ENCODE peak calls at places on chromosome 1, in six cellular contexts. S, Y, E, W, O and L are unnamed samples.

GRCh38 chr1:77394166-77394565 is 112.3 kb downstream of the AK5 start:
- DNase-seq in W (peak; percentile 76), S (peak; percentile 61), E (no peak), O (no peak), Y (no peak), L (no peak)

GRCh38 chr1:61692155-61692783 is 32.7 kb downstream of the TM2D1 start:
- DNase-seq in S (peak; percentile 50), W (peak; percentile 73), Y (no peak), O (no peak), E (peak; percentile 69), L (no peak)

GRCh38 chr1:29883986-29884385 is 647.7 kb downstream of the PTPRU start:
- DNase-seq in S (no peak), O (no peak), Y (no peak), E (no peak), W (no peak), L (no peak)

GRCh38 chr1:206471415-206471801 is 1.1 kb downstream of the IKBKE start:
- DNase-seq in W (no peak), Y (no peak), S (no peak), E (no peak), O (no peak), L (peak; percentile 68)

GRCh38 chr1:230878584-230878975 is 10.3 kb upstream of the C1orf198 start:
- DNase-seq in E (peak; percentile 96), O (peak; percentile 89), Y (peak; percentile 36), W (peak; percentile 81), S (peak; percentile 88), L (no peak)

GRCh38 chr1:30378023-30378596 is 345.3 kb downstream of the MATN1 start:
- DNase-seq in E (no peak), S (no peak), O (no peak), Y (no peak), W (no peak), L (no peak)

GRCh38 chr1:111334169-111334568 is 43.5 kb downstream of the CHIA start:
- DNase-seq in W (peak; percentile 49), Y (no peak), S (peak; percentile 78), E (peak; percentile 69), O (no peak), L (peak; percentile 72)

GRCh38 chr1:97170296-97170695 is 448.7 kb downstream of the PTBP2 start:
- DNase-seq in Y (peak; percentile 12), O (no peak), W (peak; percentile 12), E (no peak), S (no peak), L (no peak)

GRCh38 chr1:199646761-199647160 is 380.7 kb upstream of the NR5A2 start:
- DNase-seq in S (no peak), O (no peak), E (no peak), Y (peak; percentile 41), W (no peak), L (no peak)

GRCh38 chr1:228416217-228416971 is at the start of gene TRIM17:
- DNase-seq in O (no peak), W (no peak), E (peak; percentile 50), S (peak; percentile 37), Y (peak; percentile 54), L (peak; percentile 94)

GRCh38 chr1:66435541-66435940 is 98.4 kb upstream of the SGIP1 start:
- DNase-seq in O (no peak), S (no peak), Y (no peak), E (no peak), W (no peak), L (no peak)

GRCh38 chr1:6460349-6461236 is 5.4 kb downstream of the TNFRSF25 start:
- DNase-seq in W (no peak), O (no peak), E (no peak), Y (no peak), S (no peak), L (peak; percentile 91)
- H3K4me3 ChIP-seq in W (no peak overlapping the region), O (no peak overlapping the region), E (peak overlapping the region; percentile 75), Y (no peak overlapping the region), S (no peak overlapping the region), L (peak overlapping the region; percentile 30)

GRCh38 chr1:156478250-156478627 is 22.3 kb downstream of the MEF2D start:
- DNase-seq in O (no peak), W (no peak), Y (no peak), S (no peak), E (no peak), L (no peak)

GRCh38 chr1:156481527-156481926 is 19.0 kb downstream of the MEF2D start:
- DNase-seq in Y (no peak), E (no peak), S (no peak), O (no peak), W (no peak), L (no peak)

GRCh38 chr1:156479093-156480014 is 21.2 kb downstream of the MEF2D start:
- DNase-seq in O (no peak), W (no peak), Y (no peak), E (no peak), S (no peak), L (no peak)

GRCh38 chr1:156480411-156481192 is 20.0 kb downstream of the MEF2D start:
- DNase-seq in Y (peak; percentile 64), E (peak; percentile 73), O (peak; percentile 67), W (peak; percentile 50), S (peak; percentile 77), L (peak; percentile 96)

DNA sequence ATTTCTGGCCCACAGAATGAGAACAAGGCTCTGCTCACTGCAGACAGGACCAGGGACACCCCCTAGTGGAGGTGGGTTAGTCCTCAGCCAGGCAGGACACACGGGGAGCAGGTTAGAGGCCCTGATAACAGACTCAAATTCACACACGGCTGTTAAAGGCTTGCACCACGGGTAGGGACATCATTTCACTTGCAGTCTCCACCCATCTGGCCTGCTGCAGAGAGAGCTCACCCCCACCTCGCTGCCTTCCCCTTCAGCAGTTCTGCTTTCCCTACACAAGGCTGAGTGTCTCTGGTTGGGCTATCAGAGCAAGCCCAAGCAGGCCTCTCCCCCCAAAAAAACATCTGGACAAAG is 20.6 kb downstream of the MEF2D start:
- DNase-seq in E (no peak), W (no peak), O (no peak), S (no peak), Y (no peak), L (peak; percentile 77)
- H3K36me3 ChIP-seq in E (peaks cover 73% of the 10 kb centered on the region), W (peaks cover 76% of the 10 kb centered on the region), O (no peaks in the 10 kb centered on the region), S (peaks cover 44% of the 10 kb centered on the region), Y (no peaks in the 10 kb centered on the region), L (peaks cover 21% of the 10 kb centered on the region)

DNA sequence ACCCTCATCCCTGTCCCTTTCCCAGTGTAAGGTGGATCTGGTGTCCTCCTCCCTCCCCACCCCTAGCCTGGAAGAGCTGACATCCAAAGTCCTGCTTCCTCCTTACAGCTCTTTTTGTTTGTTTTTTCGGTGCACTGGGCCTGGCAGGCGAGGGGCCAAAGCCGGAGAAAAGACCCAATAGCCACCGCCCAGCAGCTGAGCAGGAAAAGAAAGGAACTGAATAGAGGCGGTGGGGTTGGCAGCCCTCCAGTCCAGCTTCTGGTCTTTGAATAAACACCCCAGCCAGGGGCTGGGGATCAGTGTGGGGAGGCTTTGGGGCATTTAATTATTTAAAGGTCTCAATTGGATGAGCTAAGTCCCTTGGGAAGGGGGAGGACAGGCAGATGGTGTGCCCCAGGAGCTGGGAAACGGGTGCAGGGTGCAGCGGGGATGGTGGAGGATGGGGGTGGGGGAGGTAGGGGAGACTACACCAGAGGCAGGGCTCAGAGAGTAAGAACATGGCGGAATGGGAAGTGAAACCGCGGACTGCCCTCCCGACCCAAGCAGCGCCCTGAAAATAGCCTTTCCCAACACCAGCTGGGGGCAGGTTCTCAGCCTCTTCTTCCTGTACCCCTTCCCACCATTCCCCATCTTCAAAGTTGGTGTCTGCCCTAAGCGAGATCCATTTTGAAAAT is 20.2 kb downstream of the BTG2 start:
- DNase-seq in Y (peak; percentile 75), W (no peak), O (no peak), E (no peak), S (no peak), L (peak; percentile 45)
- H3K4me3 ChIP-seq in Y (no peak overlapping the region), W (no peak overlapping the region), O (no peak overlapping the region), E (no peak overlapping the region), S (no peak overlapping the region), L (no peak overlapping the region)

DNA sequence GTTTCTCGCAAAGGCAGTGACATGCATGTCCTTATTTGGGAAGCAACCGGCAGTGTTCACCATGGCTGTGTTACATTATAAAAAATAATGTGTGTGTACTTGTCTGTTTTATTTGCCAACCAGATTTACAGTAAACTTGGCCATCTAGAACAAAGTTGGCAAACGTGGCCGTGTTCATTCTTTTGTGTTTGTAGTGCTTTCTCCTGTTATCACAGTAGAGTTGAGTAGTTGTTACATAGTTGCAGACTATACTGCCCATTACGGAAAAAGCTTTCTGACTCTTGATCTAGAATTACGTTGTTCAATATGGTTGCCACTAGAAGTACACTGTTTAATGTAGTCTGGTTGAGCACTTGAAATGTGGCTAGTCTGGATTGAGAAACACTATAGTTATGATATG is 19.4 kb downstream of the SOAT1 start:
- DNase-seq in S (no peak), O (no peak), Y (no peak), W (no peak), E (no peak), L (no peak)
- H3K36me3 ChIP-seq in S (peaks cover 9% of the 10 kb centered on the region), O (no peaks in the 10 kb centered on the region), Y (no peaks in the 10 kb centered on the region), W (peaks cover 1% of the 10 kb centered on the region), E (peaks cover 48% of the 10 kb centered on the region), L (no peaks in the 10 kb centered on the region)

GRCh38 chr1:117370509-117370908 is 3.3 kb downstream of the MAN1A2 start:
- DNase-seq in O (no peak), W (no peak), E (no peak), S (peak; percentile 9), Y (no peak), L (no peak)
- H3K4me3 ChIP-seq in O (no peak overlapping the region), W (peak overlapping the region; percentile 33), E (peak overlapping the region; percentile 97), S (peak overlapping the region; percentile 95), Y (peak overlapping the region; percentile 57), L (no peak overlapping the region)

GRCh38 chr1:8419861-8420260 is 101.9 kb downstream of the SLC45A1 start:
- DNase-seq in Y (no peak), E (no peak), W (no peak), O (no peak), S (no peak), L (no peak)

GRCh38 chr1:8418301-8418700 is 100.4 kb downstream of the SLC45A1 start:
- DNase-seq in Y (no peak), O (no peak), E (no peak), W (no peak), S (no peak), L (no peak)

GRCh38 chr1:8417625-8418024 is 99.7 kb downstream of the SLC45A1 start:
- DNase-seq in E (no peak), O (no peak), W (no peak), S (no peak), Y (no peak), L (no peak)

GRCh38 chr1:8420318-8420717 is 102.4 kb downstream of the SLC45A1 start:
- DNase-seq in W (no peak), E (no peak), O (no peak), Y (no peak), S (no peak), L (no peak)

GRCh38 chr1:8419172-8419571 is 101.3 kb downstream of the SLC45A1 start:
- DNase-seq in Y (no peak), S (peak; percentile 44), W (peak; percentile 53), E (peak; percentile 24), O (no peak), L (no peak)
- H3K36me3 ChIP-seq in Y (no peaks in the 10 kb centered on the region), S (peaks cover 15% of the 10 kb centered on the region), W (peaks cover 23% of the 10 kb centered on the region), E (peaks cover 56% of the 10 kb centered on the region), O (no peaks in the 10 kb centered on the region), L (no peaks in the 10 kb centered on the region)